ENCODE peak calls at places on chromosomes 3 and 15, in four cellular contexts. K is right atrium auricular region, Q is mesendoderm, O is endothelial cell of umbilical vein. X is an unnamed sample.

GRCh38 chr3:196654691-196655090 is 15.2 kb downstream of the NRROS start:
- DNase-seq in K (no peak), Q (no peak), O (no peak), X (no peak)

GRCh38 chr3:187807086-187807862 is 62.0 kb upstream of the BCL6 start:
- DNase-seq in K (no peak), Q (no peak), O (no peak), X (no peak)

GRCh38 chr3:140342668-140343067 is 335.2 kb upstream of the TRIM42 start:
- DNase-seq in K (no peak), Q (no peak), O (no peak), X (no peak)

GRCh38 chr3:37906734-37907282 is 45.1 kb downstream of the CTDSPL start:
- DNase-seq in K (no peak), Q (no peak), O (peak), X (no peak)

GRCh38 chr15:40252438-40253178 is 13.7 kb downstream of the PAK6 start:
- DNase-seq in K (no peak), Q (no peak), O (peak), X (peak)

GRCh38 chr3:150798122-150798618 is 35.2 kb upstream of the SIAH2 start:
- DNase-seq in K (no peak), Q (peak), O (no peak), X (peak)

GRCh38 chr15:81752149-81752942 is 293.5 kb downstream of the MEX3B start:
- DNase-seq in K (peak), Q (no peak), O (peak), X (peak)

GRCh38 chr15:101043011-101043410 is 123.9 kb downstream of the LRRK1 start:
- DNase-seq in K (no peak), Q (no peak), O (no peak), X (no peak)

GRCh38 chr3:197374951-197375560 is 76.6 kb upstream of the DLG1 start:
- DNase-seq in K (peak), Q (no peak), O (no peak), X (no peak)

GRCh38 chr15:73936181-73936580 is 9.9 kb downstream of the LOXL1 start:
- DNase-seq in K (peak), Q (no peak), O (no peak), X (no peak)

GRCh38 chr3:99249627-99250026 is 348.1 kb upstream of the DCBLD2 start:
- DNase-seq in K (no peak), Q (no peak), O (no peak), X (no peak)

GRCh38 chr15:66027268-66027806 is 158.0 kb downstream of the RAB11A start:
- DNase-seq in K (no peak), Q (no peak), O (no peak), X (no peak)

GRCh38 chr3:184352149-184352785 is 9.1 kb downstream of the CLCN2 start:
- DNase-seq in K (no peak), Q (no peak), O (no peak), X (no peak)

GRCh38 chr3:94417963-94418455 is 355.1 kb downstream of the NSUN3 start:
- DNase-seq in K (no peak), Q (no peak), O (no peak), X (no peak)

GRCh38 chr3:94416768-94417167 is 353.9 kb downstream of the NSUN3 start:
- DNase-seq in K (no peak), Q (no peak), O (no peak), X (no peak)

GRCh38 chr3:94423566-94423965 is 360.7 kb downstream of the NSUN3 start:
- DNase-seq in K (no peak), Q (no peak), O (no peak), X (no peak)

DNA sequence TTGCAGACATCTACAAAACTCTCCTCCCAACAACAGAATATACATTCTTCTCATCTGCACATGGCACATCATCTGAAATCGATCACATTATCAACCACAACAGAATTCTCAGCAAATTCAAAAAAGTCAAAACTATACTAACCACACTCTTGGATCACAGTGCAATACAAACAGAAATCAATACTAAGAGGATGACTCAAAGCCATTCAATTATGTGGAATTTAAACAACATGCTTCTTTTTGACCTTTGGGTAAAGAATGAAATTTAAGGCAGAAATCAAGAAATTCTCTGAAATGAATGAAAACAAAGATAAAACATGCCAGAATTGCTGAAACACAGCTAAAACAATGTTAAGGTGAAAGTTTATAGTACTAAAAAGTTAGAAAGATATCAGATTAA is 358.1 kb downstream of the NSUN3 start:
- DNase-seq in K (no peak), Q (no peak), O (no peak), X (no peak)
- H3K27ac ChIP-seq in K (no peak), Q (no peak), O (no peak), X (no peak)

GRCh38 chr3:124823648-124824047 is 63.5 kb downstream of the ITGB5 start:
- DNase-seq in K (no peak), Q (no peak), O (no peak), X (no peak)
- H3K27ac ChIP-seq in K (no peak), Q (no peak), O (no peak), X (no peak)

DNA sequence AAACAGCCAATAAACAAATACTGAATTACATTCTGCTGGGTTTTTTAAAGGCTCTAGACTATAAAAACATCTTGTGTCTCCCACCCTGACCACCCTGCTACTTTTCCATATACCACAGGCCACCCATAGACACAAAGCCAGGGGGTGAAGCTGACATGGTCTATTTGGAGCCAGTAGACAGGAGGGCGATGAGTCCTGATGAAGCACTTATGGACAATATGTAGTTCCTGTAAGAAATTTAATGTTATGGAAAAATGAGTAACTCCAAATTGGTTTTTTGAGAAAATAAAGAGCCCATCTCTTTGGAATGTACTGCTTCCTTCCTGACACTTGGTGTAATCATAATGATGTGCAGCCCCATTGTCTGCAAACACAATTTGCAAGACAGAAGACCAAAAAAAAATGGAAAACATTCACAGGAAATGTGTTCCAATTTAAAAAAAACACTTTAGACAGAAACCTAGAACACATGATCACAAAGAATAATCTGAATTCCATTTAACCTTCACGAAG is 11.8 kb downstream of the SSR3 start:
- DNase-seq in K (no peak), Q (no peak), O (peak), X (no peak)
- H3K27ac ChIP-seq in K (peak), Q (no peak), O (peak), X (peak)

GRCh38 chr3:104908761-104909160 is 457.9 kb upstream of the ALCAM start:
- DNase-seq in K (no peak), Q (peak), O (no peak), X (no peak)
- H3K27ac ChIP-seq in K (no peak), Q (no peak), O (peak), X (no peak)

GRCh38 chr15:85725564-85725963 is 69.2 kb downstream of the KLHL25 start:
- DNase-seq in K (no peak), Q (no peak), O (no peak), X (no peak)

GRCh38 chr15:85727068-85727467 is 67.7 kb downstream of the KLHL25 start:
- DNase-seq in K (no peak), Q (no peak), O (no peak), X (no peak)

GRCh38 chr15:85725019-85725418 is 69.7 kb downstream of the KLHL25 start:
- DNase-seq in K (no peak), Q (no peak), O (no peak), X (no peak)

GRCh38 chr15:85723960-85724945 is 70.5 kb downstream of the KLHL25 start:
- DNase-seq in K (no peak), Q (no peak), O (no peak), X (no peak)

DNA sequence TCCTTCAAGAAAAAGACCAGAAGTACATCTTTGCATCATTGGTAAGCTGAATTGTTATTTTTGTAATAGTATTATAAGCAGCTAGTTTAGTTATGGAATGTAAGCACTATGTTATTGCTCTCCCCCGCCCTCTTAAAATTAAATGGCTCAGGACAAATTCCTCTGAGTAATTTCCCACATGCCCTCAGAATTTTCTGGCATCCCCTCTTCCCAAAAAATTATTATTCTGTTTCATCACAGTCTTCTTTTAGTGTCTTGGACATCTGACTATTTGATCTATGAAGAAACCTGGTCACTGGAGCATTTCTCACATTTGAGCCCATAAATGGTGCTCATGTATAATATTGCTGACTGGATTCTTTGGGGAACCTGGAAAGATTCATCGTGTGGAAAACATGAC is 68.3 kb downstream of the KLHL25 start:
- DNase-seq in K (no peak), Q (no peak), O (no peak), X (no peak)
- H3K27ac ChIP-seq in K (peak), Q (no peak), O (no peak), X (peak)

DNA sequence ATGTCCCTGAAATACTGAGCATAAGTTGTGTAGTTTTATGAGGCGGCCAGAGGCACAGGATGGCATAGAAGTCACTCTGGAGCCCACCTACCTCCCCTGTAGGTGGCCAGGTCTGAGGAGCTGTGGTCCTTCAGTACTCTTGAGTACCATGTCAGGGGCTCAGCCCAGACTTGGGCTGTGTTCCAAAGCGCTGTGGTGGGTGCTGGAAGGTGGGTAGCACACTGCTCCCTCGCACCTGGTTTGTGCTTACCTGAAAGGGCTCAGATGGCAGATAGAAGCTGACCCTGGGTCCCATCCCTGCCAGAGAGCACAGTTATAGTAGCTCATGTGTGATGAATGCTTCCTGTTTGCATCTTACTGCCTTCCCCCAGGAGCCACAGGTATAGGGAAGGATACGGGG is 15.5 kb downstream of the NISCH start:
- DNase-seq in K (no peak), Q (no peak), O (no peak), X (no peak)
- H3K27ac ChIP-seq in K (peak), Q (no peak), O (no peak), X (peak)

DNA sequence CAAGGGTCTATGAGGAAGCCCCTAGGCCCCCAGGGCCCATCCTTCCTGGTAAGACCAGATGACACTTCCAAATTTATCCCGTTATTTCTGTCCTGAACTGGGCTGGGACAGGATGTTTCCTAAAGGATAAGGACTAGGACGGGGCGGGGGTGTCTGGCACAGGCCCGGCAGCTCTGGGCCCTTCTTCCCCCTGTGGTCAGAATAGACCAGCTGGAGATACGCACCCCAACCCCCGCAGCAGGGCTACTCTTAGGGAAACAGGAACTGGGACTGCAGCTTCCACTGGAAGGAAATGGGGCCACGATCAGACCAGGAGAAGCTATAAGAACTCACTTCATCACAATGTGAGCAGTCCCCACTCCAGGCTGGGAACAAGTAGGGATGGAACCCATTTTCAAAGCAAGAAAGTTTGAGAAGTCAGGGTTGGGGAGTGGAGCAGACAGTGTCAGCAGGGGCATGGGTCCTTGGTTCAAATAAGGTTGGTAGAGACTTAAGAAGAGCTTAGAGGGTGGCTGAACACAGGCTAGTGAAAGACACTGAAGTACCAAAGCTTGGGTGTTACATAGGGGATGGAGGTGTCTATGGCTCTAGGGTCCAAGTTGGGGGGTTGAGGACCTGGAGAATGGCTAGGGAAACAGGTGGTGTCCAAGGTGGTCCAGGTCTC is 1.1 kb downstream of the NCKIPSD start:
- DNase-seq in K (peak), Q (no peak), O (no peak), X (no peak)
- H3K27ac ChIP-seq in K (peak), Q (no peak), O (no peak), X (no peak)

GRCh38 chr15:70632079-70632850 is 131.1 kb downstream of the UACA start:
- DNase-seq in K (no peak), Q (no peak), O (no peak), X (no peak)

GRCh38 chr15:70632981-70633380 is 130.4 kb downstream of the UACA start:
- DNase-seq in K (no peak), Q (no peak), O (no peak), X (no peak)

GRCh38 chr15:70635895-70636294 is 127.5 kb downstream of the UACA start:
- DNase-seq in K (no peak), Q (no peak), O (no peak), X (no peak)

GRCh38 chr15:70633394-70633793 is 130.0 kb downstream of the UACA start:
- DNase-seq in K (no peak), Q (peak), O (no peak), X (peak)

DNA sequence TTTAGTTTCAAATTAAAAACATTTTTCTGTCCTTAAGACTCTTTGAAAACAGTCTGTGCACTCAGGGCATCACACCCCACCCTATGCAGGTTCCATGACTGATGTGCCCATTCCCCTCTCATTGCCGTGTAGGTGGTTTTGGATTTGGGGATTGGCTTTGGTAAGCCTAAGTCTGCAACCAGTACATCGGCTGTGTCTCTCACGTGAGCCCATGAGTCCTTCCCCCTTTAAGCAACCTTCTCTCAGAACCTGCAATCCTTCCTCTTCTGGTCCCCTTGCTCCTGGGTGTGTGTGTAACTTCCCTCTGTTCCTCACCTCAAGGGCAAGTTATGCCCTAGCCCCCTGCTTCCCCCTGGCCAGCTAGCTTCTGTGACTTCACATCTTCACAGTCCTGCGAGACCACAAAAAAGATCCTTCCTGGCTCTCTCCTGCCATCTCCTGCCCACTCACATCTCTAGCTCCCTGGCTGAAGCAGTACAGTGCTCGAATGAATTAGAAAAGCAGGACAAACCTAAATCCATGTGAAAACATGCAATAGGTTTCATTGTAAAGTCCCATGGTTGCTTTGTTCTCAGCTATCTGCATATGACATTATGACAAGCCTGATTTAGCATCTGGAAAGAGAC is 126.7 kb downstream of the UACA start:
- DNase-seq in K (no peak), Q (peak), O (peak), X (no peak)
- H3K27ac ChIP-seq in K (no peak), Q (no peak), O (no peak), X (no peak)